ENCODE peak calls at places on chromosomes 13 and 19, in five cellular contexts. B is lower leg skin; T is CD4-positive, CD25-positive, alpha-beta regulatory T cell; P is Peyer's patch; S is GM23248. X is an unnamed sample.

GRCh38 chr19:19461671-19462622 is 53.4 kb downstream of the TSSK6 start:
- DNase-seq in T (peak; percentile 23), S (no peak), P (peak; percentile 69), B (no peak), X (no peak)

GRCh38 chr13:48158915-48159314 is 64.0 kb upstream of the MED4 start:
- DNase-seq in P (no peak), T (no peak), B (peak; percentile 64), S (no peak), X (no peak)

GRCh38 chr19:33750587-33751385 is 45.9 kb upstream of the KCTD15 start:
- DNase-seq in B (no peak), S (no peak), T (no peak), P (no peak), X (no peak)

GRCh38 chr19:6204866-6205723 is 69.6 kb downstream of the ACSBG2 start:
- DNase-seq in P (peak; percentile 27), S (no peak), B (no peak), T (no peak), X (no peak)

GRCh38 chr19:46297700-46298476 is 1.0 kb downstream of the HIF3A start:
- DNase-seq in S (no peak), P (peak; percentile 65), T (no peak), B (peak; percentile 66), X (no peak)

GRCh38 chr19:24054044-24054935 is 32.7 kb upstream of the ZNF254 start:
- DNase-seq in T (peak; percentile 34), B (peak; percentile 35), P (peak; percentile 51), S (peak; percentile 94), X (no peak)

GRCh38 chr19:13864513-13865242 is 12.3 kb upstream of the NANOS3 start:
- DNase-seq in T (no peak), P (no peak), S (no peak), B (no peak), X (no peak)

GRCh38 chr19:32677657-32678056 is 2.0 kb downstream of the RGS9BP start:
- DNase-seq in S (no peak), B (no peak), P (no peak), T (no peak), X (no peak)

GRCh38 chr13:102726430-102726829 is 31.6 kb upstream of the METTL21C start:
- DNase-seq in P (no peak), B (no peak), S (no peak), T (peak; percentile 39), X (peak; percentile 45)

GRCh38 chr19:49042177-49042576 is 1.5 kb upstream of the CGB5 start:
- DNase-seq in B (no peak), P (no peak), T (no peak), S (peak; percentile 33), X (no peak)

GRCh38 chr19:35153701-35154534 is 617 bp upstream of the FXYD5 start:
- DNase-seq in P (peak; percentile 79), B (no peak), T (peak; percentile 79), S (peak; percentile 75), X (peak; percentile 52)

GRCh38 chr13:105142556-105142955 is 1392.9 kb downstream of the EFNB2 start:
- DNase-seq in B (no peak), S (no peak), T (no peak), P (no peak), X (peak; percentile 22)

GRCh38 chr13:32330438-32330837 is 15.1 kb downstream of the BRCA2 start:
- DNase-seq in T (no peak), S (peak; percentile 90), P (no peak), B (no peak), X (no peak)

GRCh38 chr13:108226184-108226583 is 8.0 kb downstream of the ABHD13 start:
- DNase-seq in P (no peak), T (no peak), B (no peak), S (no peak), X (no peak)

GRCh38 chr19:19268453-19269385 is 4.4 kb downstream of the TM6SF2 start:
- DNase-seq in B (no peak), P (no peak), T (no peak), S (no peak), X (no peak)

GRCh38 chr19:416416-416815 is 7.5 kb upstream of the C2CD4C start:
- DNase-seq in P (no peak), T (no peak), B (no peak), S (no peak), X (no peak)

GRCh38 chr13:41697578-41697977 is 240.2 kb downstream of the RGCC start:
- DNase-seq in B (no peak), P (no peak), T (no peak), S (no peak), X (no peak)

GRCh38 chr19:5690955-5691204 is 785 bp downstream of the RPL36 start:
- DNase-seq in P (no peak), B (no peak), S (peak; percentile 53), T (no peak), X (no peak)

GRCh38 chr13:100722517-100722916 is 47.9 kb upstream of the TMTC4 start:
- DNase-seq in T (no peak), B (no peak), P (no peak), S (no peak), X (no peak)

GRCh38 chr13:98508280-98509074 is 68.4 kb downstream of the STK24 start:
- DNase-seq in P (no peak), T (no peak), B (no peak), S (peak; percentile 91), X (no peak)

GRCh38 chr19:39106201-39106600 is 19.4 kb upstream of the PAK4 start:
- DNase-seq in P (no peak), S (no peak), T (no peak), B (no peak), X (no peak)

GRCh38 chr13:59690857-59691500 is 472.7 kb downstream of the DIAPH3 start:
- DNase-seq in T (no peak), S (peak; percentile 28), P (no peak), B (no peak), X (no peak)

GRCh38 chr19:10691883-10692282 is 9.4 kb upstream of the QTRT1 start:
- DNase-seq in P (no peak), S (no peak), B (no peak), T (no peak), X (no peak)

GRCh38 chr19:48724796-48725753 is 5.5 kb upstream of the MAMSTR start:
- DNase-seq in T (peak; percentile 77), P (no peak), S (peak; percentile 87), B (peak; percentile 61), X (peak; percentile 92)

GRCh38 chr19:49591731-49592485 is 926 bp downstream of the PRR12 start:
- DNase-seq in S (peak; percentile 76), T (peak; percentile 68), P (peak; percentile 71), B (peak; percentile 46), X (peak; percentile 63)

GRCh38 chr13:107576430-107576829 is 638.9 kb downstream of the LIG4 start:
- DNase-seq in P (no peak), T (no peak), S (peak; percentile 33), B (no peak), X (no peak)

GRCh38 chr13:27969073-27969865 is at the start of gene CDX2:
- DNase-seq in S (no peak), P (peak; percentile 91), T (no peak), B (no peak), X (no peak)

GRCh38 chr19:13302521-13303270 is 152.5 kb downstream of the IER2 start:
- DNase-seq in P (no peak), T (no peak), B (no peak), S (peak; percentile 22), X (no peak)

GRCh38 chr19:5801796-5802616 is 2.9 kb upstream of the NRTN start:
- DNase-seq in S (peak; percentile 62), B (no peak), T (no peak), P (no peak), X (no peak)

GRCh38 chr19:45413497-45413896 is 7.1 kb downstream of the POLR1G start:
- DNase-seq in T (no peak), B (no peak), S (no peak), P (no peak), X (no peak)

GRCh38 chr19:28351761-28352160 is 861.2 kb downstream of the UQCRFS1 start:
- DNase-seq in P (no peak), B (no peak), S (peak; percentile 77), T (no peak), X (no peak)

GRCh38 chr19:33819496-33819874 is 22.8 kb downstream of the KCTD15 start:
- DNase-seq in T (no peak), P (no peak), S (no peak), B (no peak), X (no peak)

GRCh38 chr19:35780717-35781116 is 5.4 kb downstream of the ARHGAP33 start:
- DNase-seq in T (no peak), P (no peak), S (no peak), B (no peak), X (no peak)

GRCh38 chr13:19059016-19059780 is 122.4 kb downstream of the TUBA3C start:
- DNase-seq in B (no peak), P (no peak), S (no peak), T (no peak), X (no peak)

GRCh38 chr13:19061278-19061677 is 120.3 kb downstream of the TUBA3C start:
- DNase-seq in P (no peak), T (no peak), S (no peak), B (no peak), X (no peak)

GRCh38 chr13:19060311-19061002 is 121.2 kb downstream of the TUBA3C start:
- DNase-seq in S (no peak), B (no peak), P (no peak), T (no peak), X (no peak)

GRCh38 chr13:19062801-19063200 is 118.8 kb downstream of the TUBA3C start:
- DNase-seq in T (no peak), S (no peak), B (no peak), P (no peak), X (no peak)

GRCh38 chr13:19062019-19062646 is 119.5 kb downstream of the TUBA3C start:
- DNase-seq in P (no peak), T (no peak), B (no peak), S (no peak), X (no peak)
- H3K4me3 ChIP-seq in P (no peak overlapping the region), T (no peak overlapping the region), B (no peak overlapping the region), S (no peak overlapping the region), X (no peak overlapping the region)

DNA sequence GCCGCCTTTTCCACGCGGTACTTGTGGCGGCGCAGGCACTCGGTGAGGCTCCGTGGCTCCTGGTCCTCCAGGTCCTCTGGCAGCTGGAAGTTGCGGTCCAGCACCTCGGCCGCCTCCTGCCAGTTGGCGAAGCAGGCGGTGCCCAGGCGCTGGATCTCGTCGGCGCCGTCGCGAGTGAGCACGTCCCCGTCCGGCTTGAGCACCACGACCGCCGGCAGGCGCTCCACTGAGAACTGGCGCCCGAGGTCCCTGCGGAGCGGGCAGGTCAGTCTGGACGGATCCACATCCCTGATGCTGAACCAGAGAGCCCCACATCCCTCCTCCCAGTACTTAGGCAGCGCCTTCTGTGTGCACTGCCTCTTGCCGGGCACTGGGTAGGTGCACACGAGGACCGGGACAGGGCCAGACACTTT is 5.0 kb downstream of the NXNL1 start:
- DNase-seq in B (no peak), T (no peak), S (peak; percentile 31), P (no peak), X (no peak)
- H3K4me3 ChIP-seq in B (no peak overlapping the region), T (no peak overlapping the region), S (no peak overlapping the region), P (no peak overlapping the region), X (no peak overlapping the region)

GRCh38 chr13:95484052-95484451 is 68.5 kb upstream of the CLDN10 start:
- DNase-seq in B (no peak), T (no peak), S (no peak), P (no peak), X (no peak)
- H3K4me3 ChIP-seq in B (no peak overlapping the region), T (no peak overlapping the region), S (no peak overlapping the region), P (no peak overlapping the region), X (no peak overlapping the region)

GRCh38 chr19:51064534-51065220 is at the start of gene KLK13:
- DNase-seq in T (no peak), B (no peak), S (peak; percentile 18), P (no peak), X (no peak)
- H3K4me3 ChIP-seq in T (no peak within 1 kb of the TSS), B (no peak within 1 kb of the TSS), S (peak within 1 kb of the TSS; percentile 37), P (no peak within 1 kb of the TSS), X (peak within 1 kb of the TSS; percentile 39)

GRCh38 chr13:20495087-20496023 is 30.3 kb downstream of the CRYL1 start:
- DNase-seq in B (peak; percentile 73), S (peak; percentile 69), P (peak; percentile 87), T (peak; percentile 83), X (peak; percentile 79)
- H3K4me3 ChIP-seq in B (no peak overlapping the region), S (peak overlapping the region; percentile 63), P (no peak overlapping the region), T (no peak overlapping the region), X (no peak overlapping the region)

X was measured in Jurkat, Clone E6-1.